ENCODE peak calls at places on chromosomes 16 and 17, in seven cellular contexts. Y is mesenchymal stem cell; Q is aorta; Z is CD8-positive, alpha-beta T cell; N is ovary; B is HCT116; J is brain microvascular endothelial cell. D is an unnamed sample.

GRCh38 chr17:79622776-79623175 is 11.9 kb upstream of the RBFOX3 start:
- DNase-seq in Y (no peak), Q (peak), Z (no peak), N (no peak), B (no peak), J (no peak), D (no peak)

GRCh38 chr17:223723-224471 is 42.4 kb upstream of the DOC2B start:
- DNase-seq in Y (no peak), Q (peak), Z (no peak), N (no peak), B (no peak), J (no peak), D (no peak)

GRCh38 chr17:8985054-8985701 is 19.7 kb upstream of the PIK3R5 start:
- DNase-seq in Y (no peak), Q (no peak), Z (no peak), N (no peak), B (no peak), J (no peak), D (no peak)

GRCh38 chr17:36599546-36600250 is 1.7 kb upstream of the MRM1 start:
- DNase-seq in Y (no peak), Q (no peak), Z (no peak), N (no peak), B (no peak), J (no peak), D (no peak)

GRCh38 chr17:69344939-69345338 is 18.0 kb upstream of the ABCA5 start:
- DNase-seq in Y (no peak), Q (no peak), Z (no peak), N (no peak), B (no peak), J (no peak), D (no peak)

GRCh38 chr17:76268015-76268749 is 3.0 kb downstream of the UBALD2 start:
- DNase-seq in Y (peak), Q (peak), Z (peak), N (no peak), B (no peak), J (peak), D (peak)

GRCh38 chr17:14297161-14297851 is 3.6 kb upstream of the HS3ST3B1 start:
- DNase-seq in Y (peak), Q (peak), Z (no peak), N (peak), B (no peak), J (no peak), D (no peak)

GRCh38 chr16:559021-559380 is 1.2 kb upstream of the PRR35 start:
- DNase-seq in Y (no peak), Q (no peak), Z (no peak), N (no peak), B (no peak), J (no peak), D (no peak)

GRCh38 chr16:88789593-88789992 is 4.6 kb upstream of the PIEZO1 start:
- DNase-seq in Y (no peak), Q (no peak), Z (no peak), N (no peak), B (no peak), J (no peak), D (no peak)

GRCh38 chr17:2081564-2081963 is 26.7 kb downstream of the HIC1 start:
- DNase-seq in Y (no peak), Q (peak), Z (no peak), N (no peak), B (no peak), J (no peak), D (no peak)

GRCh38 chr17:39080416-39081179 is 70.8 kb downstream of the PLXDC1 start:
- DNase-seq in Y (no peak), Q (no peak), Z (no peak), N (no peak), B (no peak), J (peak), D (no peak)

GRCh38 chr17:57114085-57114673 is 29.1 kb downstream of the AKAP1 start:
- DNase-seq in Y (peak), Q (peak), Z (peak), N (peak), B (no peak), J (no peak), D (no peak)

GRCh38 chr16:2981899-2982250 is 1.6 kb upstream of the PKMYT1 start:
- DNase-seq in Y (no peak), Q (no peak), Z (no peak), N (no peak), B (no peak), J (no peak), D (no peak)

GRCh38 chr17:6509921-6510320 is 46.4 kb downstream of the PITPNM3 start:
- DNase-seq in Y (no peak), Q (no peak), Z (no peak), N (no peak), B (no peak), J (no peak), D (no peak)

GRCh38 chr17:69060835-69061234 is at the start of gene ABCA9:
- DNase-seq in Y (no peak), Q (no peak), Z (no peak), N (no peak), B (no peak), J (peak), D (no peak)

GRCh38 chr16:54342001-54342776 is 55.6 kb upstream of the IRX3 start:
- DNase-seq in Y (peak), Q (no peak), Z (no peak), N (no peak), B (no peak), J (no peak), D (no peak)

GRCh38 chr17:77129568-77130301 is 11.0 kb upstream of the SEC14L1 start:
- DNase-seq in Y (peak), Q (no peak), Z (no peak), N (no peak), B (no peak), J (no peak), D (no peak)

GRCh38 chr17:28925912-28926365 is 23.1 kb upstream of the DHRS13 start:
- DNase-seq in Y (peak), Q (no peak), Z (peak), N (no peak), B (no peak), J (peak), D (no peak)
- H3K27ac ChIP-seq in Y (peak), Q (no peak), Z (peak), N (no peak), B (no peak), J (peak), D (no peak)

GRCh38 chr16:50677351-50677750 is 3.8 kb downstream of the SNX20 start:
- DNase-seq in Y (no peak), Q (peak), Z (no peak), N (no peak), B (no peak), J (no peak), D (no peak)

GRCh38 chr16:50680907-50681885 is at the start of gene SNX20:
- DNase-seq in Y (no peak), Q (peak), Z (peak), N (no peak), B (no peak), J (no peak), D (no peak)

GRCh38 chr16:50680556-50680893 is 587 bp downstream of the SNX20 start:
- DNase-seq in Y (no peak), Q (peak), Z (no peak), N (no peak), B (no peak), J (no peak), D (no peak)

GRCh38 chr16:50679676-50680555 is 1.2 kb downstream of the SNX20 start:
- DNase-seq in Y (no peak), Q (peak), Z (no peak), N (no peak), B (no peak), J (no peak), D (no peak)

GRCh38 chr16:50679266-50679665 is 1.8 kb downstream of the SNX20 start:
- DNase-seq in Y (no peak), Q (peak), Z (no peak), N (no peak), B (no peak), J (no peak), D (no peak)
- H3K27ac ChIP-seq in Y (no peak), Q (no peak), Z (peak), N (no peak), B (no peak), J (no peak), D (no peak)

GRCh38 chr16:67027046-67027445 is 1.9 kb upstream of the CBFB start:
- DNase-seq in Y (no peak), Q (no peak), Z (no peak), N (no peak), B (no peak), J (no peak), D (no peak)

GRCh38 chr16:67030221-67030962 is 1.4 kb downstream of the CBFB start:
- DNase-seq in Y (no peak), Q (no peak), Z (no peak), N (no peak), B (no peak), J (no peak), D (no peak)

GRCh38 chr16:67028167-67028554 is 788 bp upstream of the CBFB start:
- DNase-seq in Y (no peak), Q (no peak), Z (no peak), N (no peak), B (no peak), J (no peak), D (no peak)

GRCh38 chr16:67028555-67029248 is at the start of gene CBFB:
- DNase-seq in Y (peak), Q (peak), Z (peak), N (peak), B (peak), J (peak), D (no peak)

GRCh38 chr16:67029249-67030096 is 524 bp downstream of the CBFB start:
- DNase-seq in Y (peak), Q (peak), Z (peak), N (peak), B (no peak), J (peak), D (peak)
- H3K27ac ChIP-seq in Y (peak), Q (peak), Z (peak), N (peak), B (peak), J (peak), D (peak)

DNA sequence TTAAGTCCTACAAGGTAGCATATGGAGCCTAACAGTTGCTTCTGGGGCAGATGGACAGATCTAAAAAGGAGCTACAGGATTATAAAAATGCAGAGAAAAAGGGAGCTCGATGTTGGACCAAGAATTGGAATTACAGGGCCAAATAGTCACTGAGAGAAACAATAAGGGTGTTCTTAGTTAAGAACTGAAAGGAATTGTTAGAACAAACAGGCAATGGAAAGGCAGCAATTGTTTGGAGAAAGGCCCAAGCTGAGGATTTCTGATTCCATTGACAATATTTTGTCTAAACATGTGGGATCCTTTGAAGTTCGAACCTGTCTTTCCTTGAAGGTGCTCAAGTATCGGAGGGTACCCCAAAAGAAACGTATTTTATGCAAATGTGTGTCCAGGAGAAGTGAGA is 513.6 kb upstream of the CDH8 start:
- DNase-seq in Y (no peak), Q (no peak), Z (no peak), N (no peak), B (no peak), J (no peak), D (no peak)
- H3K27ac ChIP-seq in Y (no peak), Q (no peak), Z (no peak), N (no peak), B (no peak), J (no peak), D (peak)